ENCODE peak calls at places on chromosomes 3 and 15, in five cellular contexts. J is GM12878; Z is aorta; D is CD4-positive, CD25-positive, alpha-beta regulatory T cell; O is left lung. I is an unnamed sample.

GRCh38 chr15:41567261-41567660 is 8.2 kb downstream of the TYRO3 start:
- ATAC-seq in J (no peak), Z (no peak), D (no peak), O (no peak), I (no peak)

GRCh38 chr3:136142592-136142991 is 53.5 kb downstream of the MSL2 start:
- ATAC-seq in J (peak; percentile 58), Z (peak; percentile 51), D (no peak), O (peak; percentile 92), I (peak; percentile 82)

GRCh38 chr3:7720649-7721048 is 781.0 kb upstream of the LMCD1 start:
- ATAC-seq in J (no peak), Z (no peak), D (no peak), O (no peak), I (no peak)

GRCh38 chr3:45832691-45833090 is 9.2 kb downstream of the LZTFL1 start:
- ATAC-seq in J (peak; percentile 53), Z (no peak), D (no peak), O (peak; percentile 56), I (no peak)

GRCh38 chr3:129014148-129014547 is 13.0 kb downstream of the EFCC1 start:
- ATAC-seq in J (no peak), Z (no peak), D (no peak), O (no peak), I (no peak)

GRCh38 chr3:188261011-188261410 is 107.1 kb downstream of the LPP start:
- ATAC-seq in J (no peak), Z (no peak), D (no peak), O (no peak), I (no peak)

GRCh38 chr3:55481067-55481917 is 5.8 kb downstream of the WNT5A start:
- ATAC-seq in J (no peak), Z (no peak), D (no peak), O (peak; percentile 20), I (peak; percentile 24)

GRCh38 chr15:100234158-100235029 is 107.4 kb downstream of the ADAMTS17 start:
- ATAC-seq in J (no peak), Z (peak; percentile 82), D (no peak), O (no peak), I (peak; percentile 69)

GRCh38 chr3:2983987-2984724 is 126.0 kb downstream of the IL5RA start:
- ATAC-seq in J (no peak), Z (no peak), D (no peak), O (no peak), I (no peak)

GRCh38 chr3:125191730-125192129 is 20.8 kb downstream of the SLC12A8 start:
- ATAC-seq in J (peak; percentile 5), Z (no peak), D (no peak), O (no peak), I (no peak)

GRCh38 chr3:3165241-3165640 is 14.2 kb downstream of the CRBN start:
- ATAC-seq in J (no peak), Z (no peak), D (no peak), O (no peak), I (no peak)

DNA sequence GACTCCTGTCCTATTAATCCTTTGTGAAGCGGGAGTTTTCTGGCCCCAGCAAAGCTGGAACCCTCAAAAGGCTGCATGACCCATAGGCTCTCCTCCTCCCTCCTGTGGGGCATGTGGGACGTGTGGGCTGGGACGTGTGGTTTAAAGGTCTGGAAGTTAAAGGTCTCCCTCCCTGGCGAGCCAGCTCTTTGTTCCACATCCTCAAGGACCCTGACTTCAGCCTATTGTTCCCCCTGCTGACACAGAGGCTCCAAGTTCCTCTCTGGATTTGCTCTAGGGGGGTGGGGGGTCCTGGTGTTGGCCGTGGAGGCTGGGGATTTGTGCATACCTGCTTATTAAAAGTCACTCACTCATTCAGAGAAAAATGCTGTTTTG is 44.2 kb downstream of the SMAD6 start:
- ATAC-seq in J (no peak), Z (no peak), D (no peak), O (no peak), I (no peak)
- H3K27ac ChIP-seq in J (no peak overlapping the region), Z (no peak overlapping the region), D (no peak overlapping the region), O (peak overlapping the region; percentile 26), I (no peak overlapping the region)

DNA sequence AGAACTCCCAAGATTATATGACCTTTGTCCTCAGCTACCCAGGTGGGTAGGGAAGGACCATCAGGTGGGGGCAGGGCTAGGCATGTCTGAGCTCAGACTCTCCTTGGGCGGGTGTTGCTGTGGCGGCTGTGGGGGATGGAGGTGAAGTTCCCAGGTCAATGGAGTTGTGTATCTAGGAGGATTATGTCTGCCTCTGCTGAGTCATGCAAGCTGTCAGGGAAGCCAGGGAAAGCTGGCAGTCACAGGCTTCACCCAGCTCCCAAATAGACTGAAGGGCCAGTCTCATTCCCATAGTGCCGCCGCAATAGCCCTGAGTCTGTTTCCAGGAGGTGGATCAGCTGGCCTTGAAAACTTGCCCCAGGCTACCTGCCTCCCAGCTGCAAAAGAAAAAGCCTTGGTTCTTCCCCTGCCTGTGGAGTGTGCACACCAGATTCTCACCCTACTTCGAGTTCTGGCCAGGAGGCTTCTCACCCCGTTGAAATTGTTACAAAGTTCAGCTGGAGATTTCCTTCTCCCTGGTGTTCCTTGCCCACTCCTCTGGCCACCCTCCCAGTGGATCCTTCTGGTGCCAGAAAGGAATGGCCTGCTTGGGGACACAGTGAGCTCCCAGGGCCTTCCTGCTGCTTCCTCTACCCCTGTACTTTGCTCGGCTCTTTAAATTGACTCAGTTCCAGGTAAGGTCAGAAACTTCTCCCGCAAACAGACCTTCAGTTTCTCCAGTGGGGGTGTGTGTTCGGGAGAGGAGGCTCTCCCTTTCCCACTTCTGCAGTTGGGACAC is 139.9 kb upstream of the CFAP20DC start:
- ATAC-seq in J (no peak), Z (no peak), D (no peak), O (no peak), I (no peak)
- H3K27ac ChIP-seq in J (no peak overlapping the region), Z (no peak overlapping the region), D (no peak overlapping the region), O (no peak overlapping the region), I (no peak overlapping the region)

GRCh38 chr3:16179261-16179660 is 4.8 kb downstream of the GALNT15 start:
- ATAC-seq in J (no peak), Z (no peak), D (no peak), O (no peak), I (no peak)
- H3K27ac ChIP-seq in J (no peak overlapping the region), Z (no peak overlapping the region), D (no peak overlapping the region), O (no peak overlapping the region), I (no peak overlapping the region)

DNA sequence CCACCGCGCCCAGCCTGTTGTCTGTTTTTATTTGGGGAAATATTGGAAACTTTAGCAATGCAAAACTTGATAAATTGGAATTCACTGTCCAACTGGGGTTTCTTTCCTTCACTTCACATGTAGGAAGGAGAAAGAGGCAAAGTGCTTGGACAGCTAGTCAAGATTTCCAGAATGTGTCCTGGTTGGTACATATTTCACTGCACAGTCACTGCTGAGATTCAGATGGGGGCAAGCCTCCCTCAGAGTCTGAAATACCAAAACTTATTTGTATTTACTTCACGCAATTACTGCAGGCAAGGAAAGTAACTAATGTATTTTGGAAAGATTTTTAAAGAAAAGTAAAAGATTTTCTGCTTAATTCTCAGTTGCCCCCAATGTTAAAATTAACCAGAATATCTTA is 21.0 kb downstream of the LRRC31 start:
- ATAC-seq in J (no peak), Z (no peak), D (no peak), O (no peak), I (no peak)
- H3K27ac ChIP-seq in J (no peak overlapping the region), Z (no peak overlapping the region), D (no peak overlapping the region), O (no peak overlapping the region), I (no peak overlapping the region)

GRCh38 chr3:143170043-143170442 is 50.5 kb downstream of the CHST2 start:
- ATAC-seq in J (no peak), Z (no peak), D (no peak), O (no peak), I (no peak)
- H3K27ac ChIP-seq in J (peak overlapping the region; percentile 82), Z (no peak overlapping the region), D (peak overlapping the region; percentile 69), O (peak overlapping the region; percentile 37), I (no peak overlapping the region)

GRCh38 chr15:76347507-76348055 is 11.0 kb downstream of the ISL2 start:
- ATAC-seq in J (no peak), Z (no peak), D (no peak), O (no peak), I (no peak)

GRCh38 chr15:76349301-76350070 is 12.9 kb downstream of the ISL2 start:
- ATAC-seq in J (no peak), Z (no peak), D (no peak), O (no peak), I (no peak)

GRCh38 chr15:76345880-76346665 is 9.5 kb downstream of the ISL2 start:
- ATAC-seq in J (peak; percentile 80), Z (peak; percentile 48), D (no peak), O (peak; percentile 56), I (peak; percentile 46)

GRCh38 chr15:76345269-76345879 is 8.8 kb downstream of the ISL2 start:
- ATAC-seq in J (no peak), Z (no peak), D (no peak), O (no peak), I (no peak)

GRCh38 chr15:76346666-76347506 is 10.3 kb downstream of the ISL2 start:
- ATAC-seq in J (peak; percentile 33), Z (peak; percentile 43), D (no peak), O (peak; percentile 45), I (peak; percentile 54)
- H3K27ac ChIP-seq in J (no peak overlapping the region), Z (no peak overlapping the region), D (no peak overlapping the region), O (no peak overlapping the region), I (peak overlapping the region; percentile 76)

GRCh38 chr3:169945313-169945712 is 21.3 kb upstream of the SEC62 start:
- ATAC-seq in J (peak; percentile 91), Z (peak; percentile 54), D (peak; percentile 66), O (peak; percentile 85), I (peak; percentile 36)

GRCh38 chr3:169952045-169952444 is 14.6 kb upstream of the SEC62 start:
- ATAC-seq in J (no peak), Z (no peak), D (no peak), O (peak; percentile 4), I (no peak)

GRCh38 chr3:169948559-169949371 is 17.8 kb upstream of the SEC62 start:
- ATAC-seq in J (peak; percentile 17), Z (no peak), D (no peak), O (peak; percentile 68), I (no peak)

GRCh38 chr3:169940486-169941181 is 26.0 kb upstream of the SEC62 start:
- ATAC-seq in J (peak; percentile 86), Z (no peak), D (peak; percentile 52), O (no peak), I (no peak)

GRCh38 chr3:169946336-169946735 is 20.3 kb upstream of the SEC62 start:
- ATAC-seq in J (no peak), Z (no peak), D (no peak), O (peak; percentile 13), I (no peak)
- H3K27ac ChIP-seq in J (peak overlapping the region; percentile 93), Z (no peak overlapping the region), D (no peak overlapping the region), O (no peak overlapping the region), I (no peak overlapping the region)

I was measured in gastroesophageal sphincter.